ENCODE peak calls at places on chromosomes 16 and 17, in six cellular contexts. S is psoas muscle, P is breast epithelium, T is tibial artery, V is pancreas, I is fibroblast of lung. E is an unnamed sample.

GRCh38 chr17:62854026-62854425 is 45.9 kb upstream of the MARCHF10 start:
- DNase-seq in P (no peak), I (no peak), V (no peak), T (no peak), S (no peak), E (no peak)

GRCh38 chr17:45579529-45580495 is 89.3 kb upstream of the PLEKHM1 start:
- DNase-seq in I (peak; percentile 2), P (no peak), S (no peak), V (no peak), T (no peak), E (no peak)

GRCh38 chr16:58114827-58115825 is 14.1 kb downstream of the CFAP20 start:
- DNase-seq in V (no peak), S (no peak), T (no peak), P (no peak), I (peak; percentile 49), E (no peak)

GRCh38 chr17:36768355-36768754 is 167.0 kb downstream of the MRM1 start:
- DNase-seq in S (no peak), P (no peak), I (no peak), V (no peak), T (no peak), E (no peak)

GRCh38 chr17:66187718-66188117 is 4.2 kb downstream of the CEP112 start:
- DNase-seq in P (no peak), S (no peak), T (no peak), I (no peak), V (no peak), E (no peak)

GRCh38 chr16:62540496-62540895 is 504.3 kb upstream of the CDH8 start:
- DNase-seq in T (no peak), I (no peak), P (no peak), V (no peak), S (no peak), E (no peak)

GRCh38 chr16:84959045-84959576 is 52.2 kb downstream of the ZDHHC7 start:
- DNase-seq in P (no peak), I (no peak), V (no peak), T (no peak), S (no peak), E (no peak)

GRCh38 chr17:58001461-58002124 is 5.5 kb downstream of the SRSF1 start:
- DNase-seq in I (no peak), S (no peak), V (no peak), T (no peak), P (no peak), E (no peak)

GRCh38 chr16:67499159-67499558 is 15.8 kb upstream of the AGRP start:
- DNase-seq in T (no peak), S (peak; percentile 68), I (peak; percentile 29), P (no peak), V (no peak), E (no peak)

GRCh38 chr17:80371196-80371595 is 43.8 kb upstream of the ENDOV start:
- DNase-seq in S (no peak), P (no peak), V (no peak), T (no peak), I (no peak), E (no peak)

DNA sequence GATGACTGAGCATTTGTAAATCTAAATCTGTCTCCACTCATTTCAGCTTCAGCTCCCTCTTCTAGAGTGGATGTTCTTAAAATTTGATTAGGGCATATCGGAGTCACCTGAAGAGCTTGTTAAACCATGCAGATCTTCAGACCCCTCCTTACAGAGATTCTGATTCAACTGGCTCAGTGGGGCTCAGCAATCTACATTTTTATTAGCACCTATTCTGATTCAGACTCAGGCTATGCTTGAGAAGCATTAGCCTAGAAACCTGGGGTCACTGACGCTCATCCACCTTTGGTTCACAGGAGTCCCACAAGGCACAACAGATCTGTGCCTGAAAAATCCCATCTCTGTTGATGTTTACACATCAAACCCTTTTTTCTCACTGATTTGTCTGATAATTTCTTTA is 365.6 kb downstream of the GRIN2A start:
- DNase-seq in V (no peak), S (no peak), I (no peak), P (no peak), T (no peak), E (no peak)
- TF ChIP-seq CTCF in V (no peak), S (no peak), I (no peak), P (no peak), T (no peak), E (no peak)

GRCh38 chr17:82217530-82218204 is 5.0 kb upstream of the CCDC57 start:
- DNase-seq in P (no peak), I (peak; percentile 86), T (peak; percentile 91), S (peak; percentile 81), V (peak; percentile 37), E (no peak)
- H3K4me3 ChIP-seq in P (no peak overlapping the region), I (no peak overlapping the region), T (no peak overlapping the region), S (no peak overlapping the region), V (no peak overlapping the region), E (no peak overlapping the region)

GRCh38 chr17:33335491-33336173 is 42.5 kb upstream of the ASIC2 start:
- DNase-seq in I (no peak), P (no peak), T (no peak), V (no peak), S (no peak), E (no peak)

GRCh38 chr17:33334703-33335102 is 41.6 kb upstream of the ASIC2 start:
- DNase-seq in I (no peak), S (no peak), P (no peak), V (no peak), T (no peak), E (no peak)

GRCh38 chr17:33328129-33328528 is 35.0 kb upstream of the ASIC2 start:
- DNase-seq in T (no peak), S (no peak), V (no peak), I (no peak), P (no peak), E (no peak)

DNA sequence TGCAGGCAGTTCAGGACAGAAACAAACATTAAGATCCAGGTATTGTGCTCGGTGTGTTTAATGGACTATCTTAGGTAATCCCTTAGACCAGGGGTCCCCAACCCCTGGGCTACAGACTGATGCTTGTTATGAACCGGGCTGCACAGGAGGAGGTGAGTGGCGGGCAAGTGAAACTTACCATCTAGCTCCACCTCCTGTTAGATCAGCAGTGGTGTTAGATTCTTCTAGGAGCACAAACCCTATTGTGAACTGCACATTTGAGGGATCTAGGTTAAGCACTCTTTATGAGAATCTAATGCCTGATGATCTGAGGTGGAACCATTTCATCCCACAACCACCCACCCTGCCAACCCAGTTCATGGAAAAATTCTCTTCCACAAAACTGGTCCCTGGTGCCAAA is 37.8 kb upstream of the ASIC2 start:
- DNase-seq in P (no peak), V (no peak), T (no peak), S (no peak), I (no peak), E (no peak)
- TF ChIP-seq CTCF in P (no peak), V (no peak), T (no peak), S (no peak), I (no peak), E (no peak)

GRCh38 chr17:78999947-79000395 is 9.6 kb downstream of the CANT1 start:
- DNase-seq in I (no peak), T (peak; percentile 46), V (peak; percentile 8), S (no peak), P (no peak), E (no peak)

GRCh38 chr17:78997881-78998280 is 11.7 kb downstream of the CANT1 start:
- DNase-seq in P (no peak), T (no peak), S (no peak), V (peak; percentile 7), I (no peak), E (no peak)

GRCh38 chr17:78999056-78999768 is 10.4 kb downstream of the CANT1 start:
- DNase-seq in T (peak; percentile 67), I (no peak), S (no peak), P (peak; percentile 48), V (peak; percentile 6), E (no peak)

GRCh38 chr17:78997231-78997741 is 12.3 kb downstream of the CANT1 start:
- DNase-seq in P (peak; percentile 51), S (no peak), T (peak; percentile 61), I (no peak), V (peak; percentile 8), E (no peak)

GRCh38 chr17:78998311-78999055 is 11.1 kb downstream of the CANT1 start:
- DNase-seq in V (peak; percentile 16), T (peak; percentile 93), S (no peak), I (no peak), P (peak; percentile 57), E (no peak)
- H3K4me3 ChIP-seq in V (no peak overlapping the region), T (no peak overlapping the region), S (no peak overlapping the region), I (no peak overlapping the region), P (no peak overlapping the region), E (no peak overlapping the region)

GRCh38 chr16:82195917-82196494 is 26.0 kb upstream of the MPHOSPH6 start:
- DNase-seq in T (no peak), I (peak; percentile 10), V (no peak), S (no peak), P (no peak), E (no peak)

GRCh38 chr16:82197540-82198240 is 27.7 kb upstream of the MPHOSPH6 start:
- DNase-seq in T (no peak), S (no peak), I (no peak), V (no peak), P (peak; percentile 83), E (no peak)

GRCh38 chr16:82194076-82194475 is 24.1 kb upstream of the MPHOSPH6 start:
- DNase-seq in P (no peak), T (no peak), V (no peak), S (no peak), I (peak; percentile 5), E (no peak)

GRCh38 chr16:82187829-82188228 is 17.8 kb upstream of the MPHOSPH6 start:
- DNase-seq in I (no peak), P (no peak), T (no peak), S (no peak), V (no peak), E (no peak)

GRCh38 chr16:82192665-82193064 is 22.6 kb upstream of the MPHOSPH6 start:
- DNase-seq in S (no peak), T (no peak), V (no peak), P (no peak), I (peak; percentile 62), E (no peak)
- TF ChIP-seq CTCF in S (no peak), T (no peak), V (no peak), P (no peak), I (no peak), E (no peak)

DNA sequence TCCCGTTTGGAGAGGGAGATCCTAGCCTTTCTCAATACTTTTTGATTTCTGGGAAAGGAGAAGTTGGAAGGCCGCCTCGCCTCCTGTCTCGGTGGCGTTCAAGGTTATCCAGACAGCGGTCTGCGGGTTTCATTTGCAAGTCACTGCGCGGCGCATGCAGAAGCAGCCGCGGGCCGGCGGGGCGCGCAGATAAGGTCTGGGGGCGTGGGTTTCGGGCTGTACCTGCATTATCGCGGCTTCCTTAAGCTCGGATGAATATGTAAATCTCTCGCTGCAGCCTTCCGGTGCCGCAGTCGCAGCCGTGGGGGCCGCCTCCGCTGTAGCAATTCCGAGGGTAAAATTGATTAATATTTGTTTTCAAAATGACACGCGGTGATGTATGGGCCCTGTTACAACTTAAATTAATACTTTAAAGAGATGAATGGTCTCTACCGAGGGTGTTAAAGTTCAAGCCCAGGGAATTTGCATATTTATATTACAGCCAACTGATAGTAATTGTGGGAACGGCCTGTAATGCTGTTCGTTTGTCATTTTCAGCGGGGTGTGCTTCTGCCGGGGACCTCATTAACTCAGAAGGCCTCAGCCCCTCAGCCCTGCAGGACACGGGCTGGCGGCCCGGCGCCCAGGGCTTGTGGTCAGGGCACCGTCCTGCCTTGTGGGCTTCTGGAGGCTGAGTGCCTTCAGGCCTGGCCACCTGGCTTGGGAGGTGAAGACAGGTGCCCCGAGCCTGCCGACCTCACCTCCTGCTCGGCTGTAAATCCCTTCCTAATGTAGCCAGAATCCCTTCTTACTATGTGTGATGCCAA is 99.4 kb downstream of the CYLD start:
- DNase-seq in T (no peak), I (no peak), V (no peak), P (no peak), S (no peak), E (no peak)
- H3K4me3 ChIP-seq in T (no peak overlapping the region), I (no peak overlapping the region), V (peak overlapping the region; percentile 33), P (peak overlapping the region; percentile 40), S (peak overlapping the region; percentile 39), E (peak overlapping the region; percentile 20)

E was measured in retinal pigment epithelial cell.